ENCODE peak calls at places on chromosomes 6 and 20, in six cellular contexts. Z is tibial nerve, K is A549, R is K562, D is upper lobe of left lung, J is GM12878. L is an unnamed sample.

GRCh38 chr20:63177134-63177784 is 38.7 kb downstream of the YTHDF1 start:
- DNase-seq in Z (no peak), K (no peak), R (no peak), D (peak; percentile 85), J (no peak), L (no peak)

GRCh38 chr6:83868639-83869038 is 9.2 kb downstream of the CYB5R4 start:
- DNase-seq in Z (no peak), K (no peak), R (no peak), D (no peak), J (no peak), L (no peak)

GRCh38 chr6:113511100-113511499 is 346.0 kb upstream of the MARCKS start:
- DNase-seq in Z (no peak), K (no peak), R (no peak), D (no peak), J (no peak), L (no peak)

GRCh38 chr20:54132612-54133433 is 41.0 kb downstream of the CYP24A1 start:
- DNase-seq in Z (peak; percentile 62), K (peak; percentile 70), R (no peak), D (no peak), J (no peak), L (peak; percentile 72)

GRCh38 chr20:12371955-12372354 is 454.3 kb downstream of the BTBD3 start:
- DNase-seq in Z (no peak), K (no peak), R (no peak), D (no peak), J (no peak), L (no peak)

GRCh38 chr6:48743738-48744137 is 632.7 kb upstream of the PTCHD4 start:
- DNase-seq in Z (no peak), K (no peak), R (no peak), D (no peak), J (no peak), L (no peak)

GRCh38 chr6:4103929-4104328 is 25.0 kb upstream of the FAM217A start:
- DNase-seq in Z (no peak), K (no peak), R (no peak), D (no peak), J (no peak), L (no peak)

GRCh38 chr6:39493174-39493573 is 170.7 kb upstream of the KCNK16 start:
- DNase-seq in Z (no peak), K (no peak), R (no peak), D (no peak), J (no peak), L (no peak)

GRCh38 chr6:87393026-87393622 is 14.6 kb upstream of the CFAP206 start:
- DNase-seq in Z (peak; percentile 79), K (peak; percentile 25), R (peak; percentile 51), D (no peak), J (no peak), L (no peak)

GRCh38 chr6:25968769-25969168 is 6.2 kb downstream of the TRIM38 start:
- DNase-seq in Z (no peak), K (no peak), R (no peak), D (no peak), J (no peak), L (no peak)

GRCh38 chr6:121305957-121306607 is 28.2 kb downstream of the TBC1D32 start:
- DNase-seq in Z (no peak), K (peak; percentile 2), R (peak; percentile 22), D (no peak), J (no peak), L (no peak)

GRCh38 chr20:61736751-61737310 is 328.9 kb downstream of the TAF4 start:
- DNase-seq in Z (no peak), K (no peak), R (no peak), D (no peak), J (no peak), L (no peak)

GRCh38 chr6:161139766-161140553 is 133.9 kb downstream of the AGPAT4 start:
- DNase-seq in Z (no peak), K (no peak), R (peak; percentile 67), D (peak; percentile 80), J (no peak), L (peak; percentile 78)

GRCh38 chr6:400815-401214 is 9.3 kb downstream of the IRF4 start:
- DNase-seq in Z (no peak), K (no peak), R (no peak), D (no peak), J (no peak), L (no peak)

GRCh38 chr6:99297415-99297814 is 52.1 kb downstream of the FAXC start:
- DNase-seq in Z (no peak), K (no peak), R (no peak), D (no peak), J (no peak), L (no peak)

GRCh38 chr20:14919473-14920157 is 582.2 kb upstream of the FLRT3 start:
- DNase-seq in Z (no peak), K (no peak), R (no peak), D (no peak), J (no peak), L (no peak)

GRCh38 chr6:13454286-13455221 is 32.8 kb downstream of the GFOD1 start:
- DNase-seq in Z (peak; percentile 51), K (no peak), R (no peak), D (no peak), J (peak; percentile 56), L (peak; percentile 84)

GRCh38 chr6:53492860-53493634 is 51.9 kb downstream of the GCLC start:
- DNase-seq in Z (peak; percentile 29), K (peak; percentile 40), R (peak; percentile 45), D (no peak), J (no peak), L (no peak)

GRCh38 chr6:125197795-125198269 is 44.3 kb downstream of the TPD52L1 start:
- DNase-seq in Z (peak; percentile 63), K (peak; percentile 42), R (no peak), D (no peak), J (no peak), L (peak; percentile 76)

GRCh38 chr6:35521235-35521634 is 8.5 kb upstream of the TULP1 start:
- DNase-seq in Z (no peak), K (no peak), R (no peak), D (no peak), J (no peak), L (no peak)

GRCh38 chr6:104326173-104327001 is 533.3 kb downstream of the HACE1 start:
- DNase-seq in Z (peak; percentile 14), K (no peak), R (no peak), D (no peak), J (no peak), L (no peak)

GRCh38 chr6:31400467-31401289 is 2.7 kb upstream of the MICA start:
- DNase-seq in Z (peak; percentile 77), K (no peak), R (peak; percentile 51), D (peak; percentile 91), J (no peak), L (peak; percentile 91)

GRCh38 chr6:158500016-158500735 is 59.7 kb upstream of the TMEM181 start:
- DNase-seq in Z (no peak), K (no peak), R (no peak), D (no peak), J (no peak), L (no peak)

GRCh38 chr20:23162887-23163286 is 76.8 kb upstream of the CD93 start:
- DNase-seq in Z (no peak), K (no peak), R (no peak), D (peak; percentile 30), J (no peak), L (peak; percentile 60)

GRCh38 chr6:22613695-22614094 is 44.3 kb downstream of the HDGFL1 start:
- DNase-seq in Z (no peak), K (no peak), R (no peak), D (no peak), J (no peak), L (no peak)

GRCh38 chr6:22435151-22435550 is 134.2 kb upstream of the HDGFL1 start:
- DNase-seq in Z (no peak), K (no peak), R (no peak), D (no peak), J (no peak), L (no peak)

GRCh38 chr6:157161912-157162311 is 161.4 kb downstream of the TMEM242 start:
- DNase-seq in Z (no peak), K (no peak), R (no peak), D (no peak), J (no peak), L (no peak)

GRCh38 chr6:111478749-111479148 is 4.3 kb downstream of the REV3L start:
- DNase-seq in Z (no peak), K (no peak), R (no peak), D (no peak), J (peak; percentile 49), L (no peak)
- TF ChIP-seq EP300 in Z (no peak), K (no peak), R (no peak), D (no peak), J (no peak), L (no peak)

DNA sequence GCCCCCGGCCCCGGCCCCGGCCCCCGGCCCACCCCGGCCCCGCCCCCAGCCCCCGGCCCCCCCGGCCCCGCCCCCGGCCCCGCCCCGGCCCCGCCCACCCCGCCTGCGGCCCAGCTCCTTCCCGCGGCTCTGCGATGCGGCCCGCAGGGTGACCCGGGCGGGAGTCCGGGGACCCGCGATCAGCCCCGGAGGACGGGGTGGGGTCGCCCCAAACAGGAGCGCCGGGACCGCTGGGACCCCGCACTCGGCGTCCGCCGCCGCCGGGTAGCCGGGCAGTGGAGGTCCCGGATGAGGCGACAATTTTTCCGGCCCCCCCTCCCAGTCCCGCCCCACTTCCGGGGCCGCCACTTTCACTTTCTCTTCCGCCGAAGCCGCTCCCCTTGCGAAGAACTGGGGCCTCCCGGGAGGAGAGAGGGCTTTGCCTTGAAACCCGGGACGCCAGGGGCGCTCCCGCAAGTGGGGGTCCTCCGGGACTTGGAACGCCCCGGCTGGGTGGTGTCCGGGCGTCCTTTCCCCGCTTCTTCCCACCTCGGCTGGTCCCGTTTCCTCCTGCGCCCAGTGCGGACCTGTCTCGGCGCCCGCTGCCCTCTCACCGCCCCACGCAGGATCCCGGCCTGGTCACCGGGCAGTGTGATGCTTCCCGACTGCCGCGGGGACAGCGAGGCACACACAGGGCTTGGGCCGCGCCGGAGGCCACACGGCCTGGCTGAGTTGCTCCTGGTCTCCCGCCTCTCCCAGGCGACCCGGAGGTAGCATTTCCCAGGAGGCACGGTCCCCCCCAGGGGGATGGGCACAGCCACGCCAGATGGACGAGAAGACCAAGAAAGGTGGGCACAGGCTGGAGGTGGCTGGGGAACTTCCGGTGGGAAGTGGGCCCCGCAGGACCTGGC is at the start of gene RBCK1:
- DNase-seq in Z (peak; percentile 69), K (peak; percentile 98), R (peak; percentile 88), D (peak; percentile 94), J (no peak), L (peak; percentile 93)
- TF ChIP-seq EP300 in Z (peak; percentile 28), K (no peak), R (no peak), D (no peak), J (no peak), L (no peak)

GRCh38 chr6:115885636-115886366 is 174.9 kb downstream of the FRK start:
- DNase-seq in Z (no peak), K (no peak), R (no peak), D (no peak), J (no peak), L (no peak)
- TF ChIP-seq EP300 in Z (no peak), K (no peak), R (no peak), D (no peak), J (no peak), L (no peak)

GRCh38 chr20:31595654-31596411 is 9.3 kb upstream of the ID1 start:
- DNase-seq in Z (peak; percentile 77), K (peak; percentile 74), R (no peak), D (peak; percentile 91), J (no peak), L (peak; percentile 87)

GRCh38 chr20:31594002-31594557 is 11.0 kb upstream of the ID1 start:
- DNase-seq in Z (no peak), K (no peak), R (no peak), D (no peak), J (no peak), L (no peak)

GRCh38 chr20:31594558-31595379 is 10.3 kb upstream of the ID1 start:
- DNase-seq in Z (no peak), K (no peak), R (no peak), D (no peak), J (no peak), L (no peak)

GRCh38 chr20:31595380-31595653 is 9.8 kb upstream of the ID1 start:
- DNase-seq in Z (no peak), K (no peak), R (no peak), D (no peak), J (no peak), L (no peak)

GRCh38 chr20:31593221-31594001 is 11.7 kb upstream of the ID1 start:
- DNase-seq in Z (no peak), K (peak; percentile 96), R (peak; percentile 66), D (peak; percentile 78), J (no peak), L (no peak)
- TF ChIP-seq EP300 in Z (no peak), K (peak; percentile 57), R (peak; percentile 42), D (no peak), J (no peak), L (no peak)